ENCODE peak calls at places on chromosomes 13 and 19, in nine cellular contexts. E is ovary, Z is Peyer's patch, L is body of pancreas, I is adrenal gland, H is uterus, W is sigmoid colon, N is HepG2, U is breast epithelium. J is an unnamed sample. For H3K36me3, the result is how much of the 10 kb centered on the place peaks cover.

GRCh38 chr19:7391218-7391670 is 42.5 kb downstream of the ARHGEF18 start:
- DNase-seq in E (no peak), Z (peak), L (no peak), I (no peak), H (no peak), W (no peak), N (peak), U (no peak), J (no peak)

GRCh38 chr13:101397742-101398141 is 18.6 kb downstream of the NALCN start:
- DNase-seq in E (no peak), Z (no peak), L (no peak), I (no peak), H (no peak), W (no peak), N (no peak), U (no peak), J (peak)

GRCh38 chr13:100895656-100896055 is 221.1 kb upstream of the TMTC4 start:
- DNase-seq in E (no peak), Z (no peak), L (no peak), I (no peak), H (no peak), W (no peak), N (no peak), U (no peak), J (no peak)

GRCh38 chr19:49954092-49954825 is 6.7 kb downstream of the SIGLEC11 start:
- DNase-seq in E (peak), Z (no peak), L (peak), I (peak), H (peak), W (no peak), N (peak), U (no peak), J (no peak)

GRCh38 chr13:33349996-33350826 is 64.7 kb upstream of the STARD13 start:
- DNase-seq in E (peak), Z (peak), L (peak), I (peak), H (peak), W (peak), N (no peak), U (no peak), J (peak)

GRCh38 chr13:104006625-104007061 is 940.4 kb upstream of the SLC10A2 start:
- DNase-seq in E (no peak), Z (no peak), L (no peak), I (no peak), H (no peak), W (no peak), N (no peak), U (no peak), J (no peak)

GRCh38 chr19:49335071-49335783 is at the start of gene CD37:
- DNase-seq in E (peak), Z (no peak), L (no peak), I (no peak), H (no peak), W (no peak), N (no peak), U (peak), J (no peak)

GRCh38 chr19:32767951-32768679 is 48.5 kb downstream of the TDRD12 start:
- DNase-seq in E (no peak), Z (no peak), L (no peak), I (no peak), H (no peak), W (no peak), N (no peak), U (no peak), J (no peak)

GRCh38 chr13:26220575-26220974 is 1.5 kb downstream of the RNF6 start:
- DNase-seq in E (no peak), Z (no peak), L (no peak), I (peak), H (no peak), W (no peak), N (no peak), U (no peak), J (no peak)

GRCh38 chr13:75798353-75799245 is 162.5 kb downstream of the LMO7 start:
- DNase-seq in E (no peak), Z (no peak), L (no peak), I (no peak), H (no peak), W (no peak), N (no peak), U (no peak), J (no peak)

GRCh38 chr13:66207610-66208009 is 1022.5 kb downstream of the PCDH9 start:
- DNase-seq in E (no peak), Z (no peak), L (no peak), I (no peak), H (no peak), W (no peak), N (no peak), U (no peak), J (no peak)

GRCh38 chr19:36121486-36122124 is 6.3 kb downstream of the TBCB start:
- DNase-seq in E (no peak), Z (no peak), L (no peak), I (no peak), H (no peak), W (no peak), N (no peak), U (no peak), J (no peak)

GRCh38 chr13:32956595-32956933 is 59.7 kb upstream of the KL start:
- DNase-seq in E (no peak), Z (no peak), L (no peak), I (no peak), H (no peak), W (no peak), N (no peak), U (no peak), J (no peak)

GRCh38 chr13:40571338-40571737 is 95.1 kb downstream of the FOXO1 start:
- DNase-seq in E (no peak), Z (no peak), L (no peak), I (no peak), H (no peak), W (no peak), N (no peak), U (no peak), J (no peak)

GRCh38 chr19:16064209-16064889 is 11.9 kb upstream of the TPM4 start:
- DNase-seq in E (no peak), Z (no peak), L (no peak), I (no peak), H (no peak), W (no peak), N (no peak), U (no peak), J (no peak)

GRCh38 chr19:29551774-29552173 is 26.0 kb downstream of the VSTM2B start:
- DNase-seq in E (no peak), Z (no peak), L (no peak), I (no peak), H (no peak), W (no peak), N (no peak), U (no peak), J (no peak)

GRCh38 chr13:99374169-99374991 is 67.2 kb upstream of the GPR183 start:
- DNase-seq in E (no peak), Z (no peak), L (no peak), I (no peak), H (no peak), W (no peak), N (no peak), U (no peak), J (no peak)

GRCh38 chr13:65339236-65339635 is 1890.9 kb downstream of the PCDH9 start:
- DNase-seq in E (no peak), Z (no peak), L (no peak), I (no peak), H (no peak), W (no peak), N (no peak), U (no peak), J (no peak)

GRCh38 chr13:44726214-44726613 is 150.1 kb upstream of the TSC22D1 start:
- DNase-seq in E (no peak), Z (no peak), L (no peak), I (no peak), H (no peak), W (no peak), N (no peak), U (no peak), J (no peak)

GRCh38 chr19:44990459-44990858 is 10.8 kb upstream of the RELB start:
- DNase-seq in E (no peak), Z (no peak), L (no peak), I (no peak), H (no peak), W (peak), N (no peak), U (no peak), J (no peak)

GRCh38 chr19:7482584-7483439 is 6.0 kb downstream of the PEX11G start:
- DNase-seq in E (peak), Z (peak), L (no peak), I (peak), H (no peak), W (no peak), N (no peak), U (no peak), J (no peak)

GRCh38 chr13:38395505-38395803 is 45.8 kb downstream of the UFM1 start:
- DNase-seq in E (no peak), Z (no peak), L (no peak), I (no peak), H (no peak), W (no peak), N (no peak), U (no peak), J (no peak)

GRCh38 chr19:43763473-43763939 is 8.7 kb upstream of the SMG9 start:
- DNase-seq in E (no peak), Z (no peak), L (peak), I (peak), H (no peak), W (no peak), N (no peak), U (no peak), J (no peak)

GRCh38 chr19:5398693-5399057 is 56.5 kb upstream of the ZNRF4 start:
- DNase-seq in E (no peak), Z (no peak), L (no peak), I (no peak), H (no peak), W (no peak), N (no peak), U (no peak), J (no peak)

GRCh38 chr13:61770697-61771096 is 355.0 kb upstream of the PCDH20 start:
- DNase-seq in E (no peak), Z (no peak), L (no peak), I (no peak), H (no peak), W (no peak), N (no peak), U (no peak), J (no peak)

GRCh38 chr19:33240181-33240771 is 14.6 kb upstream of the SLC7A10 start:
- DNase-seq in E (no peak), Z (no peak), L (no peak), I (no peak), H (no peak), W (no peak), N (no peak), U (no peak), J (no peak)

GRCh38 chr13:44303681-44304432 is 69.8 kb upstream of the SERP2 start:
- DNase-seq in E (peak), Z (no peak), L (peak), I (peak), H (peak), W (peak), N (no peak), U (no peak), J (peak)

GRCh38 chr19:57025491-57025890 is 94.3 kb upstream of the USP29 start:
- DNase-seq in E (no peak), Z (no peak), L (no peak), I (no peak), H (no peak), W (no peak), N (no peak), U (no peak), J (no peak)

GRCh38 chr13:48562296-48563066 is 29.6 kb upstream of the RCBTB2 start:
- DNase-seq in E (no peak), Z (no peak), L (no peak), I (no peak), H (no peak), W (no peak), N (no peak), U (no peak), J (no peak)

GRCh38 chr13:56735537-56735942 is 405.2 kb upstream of the PRR20A start:
- DNase-seq in E (no peak), Z (no peak), L (no peak), I (no peak), H (no peak), W (peak), N (no peak), U (no peak), J (peak)

GRCh38 chr13:52827839-52828238 is 20.6 kb downstream of the PCDH8 start:
- DNase-seq in E (no peak), Z (no peak), L (no peak), I (no peak), H (no peak), W (no peak), N (no peak), U (no peak), J (no peak)

DNA sequence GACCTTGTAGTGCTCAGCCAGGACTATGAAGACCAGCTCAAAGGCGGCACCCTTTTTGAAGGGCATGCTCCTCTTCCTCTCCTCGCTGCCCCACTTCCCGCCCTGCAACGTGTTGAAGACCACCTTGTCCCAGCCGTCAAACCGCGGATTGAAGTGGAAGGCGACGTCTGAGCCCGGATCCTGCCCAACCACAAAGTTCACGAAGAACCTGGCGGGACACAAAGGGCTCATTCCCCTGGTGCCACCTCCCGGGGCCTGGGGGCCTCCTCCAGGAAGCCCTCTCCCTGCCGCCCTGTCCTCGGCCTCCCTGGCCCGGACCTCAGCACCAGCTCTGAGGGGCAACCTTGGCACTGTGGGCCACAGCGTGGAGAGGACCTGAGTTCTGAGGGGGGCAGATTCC is 4.0 kb downstream of the LGALS4 start:
- DNase-seq in E (no peak), Z (no peak), L (no peak), I (no peak), H (no peak), W (peak), N (no peak), U (no peak), J (no peak)
- TF ChIP-seq POLR2A in E (no peak), Z (no peak), L (no peak), I (no peak), H (no peak), W (no peak), N (no peak), U (no peak), J (no peak)

DNA sequence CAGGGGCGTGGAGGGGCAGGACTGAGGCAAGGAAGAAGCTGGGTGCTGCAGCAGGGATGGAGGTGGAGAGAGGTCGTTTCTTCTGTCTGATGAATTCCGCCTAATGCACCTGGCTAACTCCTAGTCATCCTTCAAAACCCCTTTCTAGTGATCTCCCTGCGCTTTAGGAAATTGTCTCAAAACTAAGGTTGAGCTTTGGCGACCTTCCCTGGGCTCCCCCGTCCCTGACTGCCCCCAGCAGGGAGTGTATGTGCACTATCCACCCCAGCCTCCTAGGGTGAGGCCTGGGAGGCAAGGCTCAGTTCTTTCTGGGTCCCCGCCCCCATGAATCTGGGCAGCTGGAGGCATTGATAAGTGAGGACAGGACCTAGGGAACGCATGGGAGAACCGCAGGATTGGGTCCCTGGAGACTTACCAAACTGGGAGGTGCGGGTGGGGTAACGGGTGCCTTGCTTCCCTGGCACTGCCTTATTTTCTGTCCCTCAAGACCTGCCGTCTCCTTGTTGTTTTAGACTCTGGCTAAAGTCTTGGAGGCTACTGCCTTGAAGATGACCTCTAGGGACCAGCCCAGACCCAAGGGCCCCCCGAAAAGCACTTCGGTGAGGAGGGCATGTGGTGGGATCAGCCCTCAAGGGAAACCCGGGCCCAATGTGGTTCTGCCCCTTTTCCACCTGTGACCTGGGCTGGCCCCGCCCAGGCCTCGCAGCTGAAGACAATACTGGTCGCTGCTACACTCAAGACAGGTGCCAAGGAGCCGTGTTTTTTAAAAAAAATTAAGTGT is 512 bp downstream of the TLE6 start:
- DNase-seq in E (no peak), Z (no peak), L (peak), I (no peak), H (no peak), W (peak), N (no peak), U (no peak), J (no peak)
- H3K4me3 ChIP-seq in E (no peak), Z (no peak), L (no peak), I (no peak), H (no peak), W (no peak), N (peak), U (peak), J (peak)

GRCh38 chr19:12872941-12873890 is 8.0 kb downstream of the DNASE2 start:
- DNase-seq in E (peak), Z (no peak), L (peak), I (peak), H (no peak), W (no peak), N (peak), U (peak), J (peak)
- H3K36me3 ChIP-seq in E (under half), Z (under half), L (under half), I (under half), H (under half), W (under half), N (under half), U (under half), J (under half)

GRCh38 chr13:80339841-80340642 is 884 bp downstream of the SPRY2 start:
- DNase-seq in E (peak), Z (peak), L (peak), I (peak), H (peak), W (peak), N (peak), U (peak), J (peak)

GRCh38 chr13:80340643-80341097 is 256 bp downstream of the SPRY2 start:
- DNase-seq in E (no peak), Z (no peak), L (no peak), I (no peak), H (no peak), W (peak), N (peak), U (peak), J (no peak)

GRCh38 chr13:80341098-80341701 is at the start of gene SPRY2:
- DNase-seq in E (peak), Z (peak), L (peak), I (peak), H (peak), W (peak), N (peak), U (peak), J (peak)

GRCh38 chr13:80341771-80342271 is 895 bp upstream of the SPRY2 start:
- DNase-seq in E (peak), Z (peak), L (peak), I (peak), H (peak), W (peak), N (peak), U (peak), J (peak)

DNA sequence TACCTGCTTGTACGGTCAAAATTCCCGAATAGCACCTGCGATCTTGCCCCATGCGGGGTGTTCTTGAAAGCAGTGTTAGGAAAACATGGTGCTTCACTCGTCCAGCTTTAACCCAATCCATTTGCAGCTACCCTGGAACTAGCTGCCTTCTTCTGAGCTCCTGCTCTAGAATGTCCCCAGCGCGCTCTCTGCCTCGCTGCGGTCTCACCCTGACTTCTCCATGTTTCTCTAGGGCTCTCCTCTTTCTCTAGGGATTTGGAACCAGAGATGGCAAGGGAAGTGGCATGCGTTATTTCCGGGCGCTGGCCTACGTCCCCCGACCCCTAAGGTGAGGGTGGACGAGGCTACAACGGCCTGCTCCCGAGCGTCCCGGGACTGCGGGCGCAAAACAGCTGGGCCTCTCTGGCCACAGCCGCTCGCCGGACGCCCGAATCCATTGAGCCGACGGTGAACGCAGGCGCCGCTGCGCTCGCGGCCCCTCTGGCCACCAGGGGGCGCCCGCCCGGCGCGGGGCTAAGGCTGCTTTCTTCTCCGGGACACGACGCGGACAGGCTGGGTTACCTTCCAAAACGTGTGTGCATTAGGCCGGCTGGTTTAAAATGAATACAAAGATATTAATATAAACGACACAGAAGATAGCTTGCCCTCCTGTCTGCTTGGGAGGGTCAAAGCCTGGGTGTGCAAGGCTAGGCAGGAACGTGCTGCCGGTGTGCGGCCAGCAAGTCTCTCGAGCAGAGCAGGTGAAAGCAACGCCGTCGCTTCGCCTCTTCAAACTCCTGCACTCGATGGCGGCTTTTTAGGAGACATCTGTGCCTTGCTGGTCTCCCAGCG is 1.8 kb upstream of the SPRY2 start:
- DNase-seq in E (peak), Z (peak), L (peak), I (peak), H (peak), W (peak), N (peak), U (peak), J (peak)
- TF ChIP-seq POLR2A in E (no peak), Z (no peak), L (peak), I (peak), H (peak), W (no peak), N (peak), U (no peak), J (no peak)

DNA sequence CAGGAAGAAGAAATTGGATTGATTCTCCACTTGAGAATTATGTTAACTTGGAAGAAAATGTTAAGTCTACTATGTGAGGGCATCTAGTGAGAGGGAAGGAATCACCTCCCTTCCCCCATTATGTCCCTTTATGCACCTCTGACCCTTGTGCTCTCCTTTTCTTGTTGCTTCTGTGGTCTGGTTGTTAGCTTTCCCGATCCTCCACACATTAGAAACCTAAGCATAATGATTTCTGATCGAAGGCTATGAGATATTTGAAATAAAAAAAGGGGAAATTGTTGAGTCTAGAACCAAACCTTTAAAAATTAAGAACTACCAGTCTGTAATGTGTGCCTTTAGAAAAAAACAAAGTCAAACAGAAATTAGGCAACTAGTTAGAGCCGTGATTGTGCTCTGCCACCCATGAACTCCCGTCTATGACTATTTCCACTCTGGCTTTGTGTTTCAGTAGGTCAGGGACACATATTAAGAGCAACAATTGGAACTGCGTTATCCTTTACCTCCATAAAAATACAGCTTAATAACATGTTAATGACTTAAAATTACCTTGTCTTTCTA is 463 bp upstream of the GPC6 start:
- DNase-seq in E (no peak), Z (no peak), L (no peak), I (no peak), H (no peak), W (no peak), N (peak), U (no peak), J (no peak)
- H3K4me3 ChIP-seq in E (peak), Z (peak), L (peak), I (no peak), H (peak), W (peak), N (peak), U (peak), J (peak)